ENCODE peak calls at places on chromosomes 3 and 15, in eight cellular contexts. C, N, G, P, T, Q, O and M are unnamed samples.

GRCh38 chr3:142808103-142808917 is 80.6 kb downstream of the PCOLCE2 start:
- DNase-seq in C (peak), N (peak), G (no peak), P (peak), T (peak), Q (no peak), O (no peak), M (peak)

GRCh38 chr15:56428821-56429458 is 36.0 kb downstream of the MNS1 start:
- DNase-seq in C (peak), N (peak), G (peak), P (peak), T (peak), Q (no peak), O (no peak), M (peak)

GRCh38 chr3:111923095-111923771 is 55.6 kb upstream of the ABHD10 start:
- DNase-seq in C (no peak), N (peak), G (no peak), P (peak), T (no peak), Q (no peak), O (no peak), M (no peak)

GRCh38 chr3:29601861-29602585 is 321.2 kb downstream of the RBMS3 start:
- DNase-seq in C (no peak), N (no peak), G (no peak), P (peak), T (peak), Q (no peak), O (no peak), M (no peak)

GRCh38 chr15:88395241-88395640 is 71.9 kb downstream of the MRPL46 start:
- DNase-seq in C (no peak), N (no peak), G (no peak), P (no peak), T (no peak), Q (no peak), O (no peak), M (no peak)

GRCh38 chr3:53613111-53613510 is 118.7 kb downstream of the CACNA1D start:
- DNase-seq in C (no peak), N (no peak), G (no peak), P (no peak), T (no peak), Q (no peak), O (no peak), M (no peak)

GRCh38 chr15:57259511-57260143 is 116.7 kb upstream of the CGNL1 start:
- DNase-seq in C (no peak), N (no peak), G (no peak), P (no peak), T (no peak), Q (no peak), O (peak), M (no peak)

GRCh38 chr15:87755226-87755625 is 501.3 kb downstream of the NTRK3 start:
- DNase-seq in C (no peak), N (no peak), G (no peak), P (peak), T (no peak), Q (no peak), O (no peak), M (no peak)

GRCh38 chr3:179771797-179772196 is 119.0 kb downstream of the USP13 start:
- DNase-seq in C (no peak), N (no peak), G (no peak), P (no peak), T (no peak), Q (no peak), O (no peak), M (no peak)

GRCh38 chr3:50210510-50211367 is 5.7 kb downstream of the SLC38A3 start:
- DNase-seq in C (no peak), N (no peak), G (no peak), P (no peak), T (no peak), Q (no peak), O (peak), M (no peak)

GRCh38 chr3:50211930-50212329 is 6.9 kb downstream of the SLC38A3 start:
- DNase-seq in C (peak), N (peak), G (no peak), P (peak), T (peak), Q (no peak), O (no peak), M (peak)

GRCh38 chr3:50212971-50213370 is 7.9 kb downstream of the SLC38A3 start:
- DNase-seq in C (no peak), N (no peak), G (no peak), P (no peak), T (no peak), Q (no peak), O (no peak), M (no peak)

GRCh38 chr3:50213383-50213782 is 8.3 kb downstream of the SLC38A3 start:
- DNase-seq in C (no peak), N (no peak), G (no peak), P (no peak), T (no peak), Q (no peak), O (no peak), M (no peak)

GRCh38 chr3:50212502-50212901 is 7.4 kb downstream of the SLC38A3 start:
- DNase-seq in C (no peak), N (no peak), G (no peak), P (no peak), T (no peak), Q (no peak), O (no peak), M (no peak)
- TF ChIP-seq CTCF in C (peak), N (no peak), G (peak), P (no peak), T (no peak), Q (no peak), O (no peak), M (no peak)

GRCh38 chr3:39558775-39559306 is 91.4 kb downstream of the MOBP start:
- DNase-seq in C (no peak), N (no peak), G (no peak), P (no peak), T (no peak), Q (no peak), O (no peak), M (no peak)
- TF ChIP-seq CTCF in C (no peak), N (no peak), G (no peak), P (no peak), T (no peak), Q (no peak), O (no peak), M (no peak)

GRCh38 chr3:31896643-31897433 is 84.2 kb downstream of the OSBPL10 start:
- DNase-seq in C (no peak), N (no peak), G (no peak), P (no peak), T (no peak), Q (no peak), O (no peak), M (no peak)
- TF ChIP-seq CTCF in C (no peak), N (no peak), G (no peak), P (no peak), T (no peak), Q (no peak), O (no peak), M (no peak)

DNA sequence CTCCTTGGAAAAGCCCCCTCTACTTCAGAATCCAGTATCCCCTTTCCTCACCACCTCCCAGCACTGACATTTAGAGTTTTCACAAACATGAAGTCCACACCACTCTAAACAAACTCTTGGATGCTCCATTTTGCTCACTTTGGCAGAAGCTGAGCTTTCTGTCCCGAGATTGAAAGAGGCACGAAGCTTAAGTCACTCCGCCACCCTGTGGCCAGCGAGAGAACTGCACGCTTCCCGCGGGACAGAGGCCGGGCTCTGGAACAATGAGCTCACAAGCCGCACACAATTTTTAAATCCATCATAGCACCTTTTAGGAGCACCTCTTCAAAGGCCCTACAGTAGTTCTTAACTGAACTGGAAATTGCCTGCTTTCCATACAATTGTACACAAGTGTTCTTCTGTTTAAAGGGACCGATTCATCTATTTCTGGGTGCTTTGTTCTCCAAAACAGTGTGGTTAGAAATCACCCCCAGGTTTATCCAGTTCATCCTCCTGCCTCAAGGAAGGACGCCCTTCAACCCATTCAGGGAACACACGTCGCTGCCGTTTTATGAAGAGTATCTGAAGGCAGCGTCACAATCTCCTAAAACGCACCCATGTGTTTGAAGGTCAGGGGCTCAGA is 226.1 kb downstream of the VPS13C start:
- DNase-seq in C (peak), N (peak), G (peak), P (peak), T (peak), Q (peak), O (peak), M (peak)
- TF ChIP-seq CTCF in C (peak), N (peak), G (peak), P (peak), T (peak), Q (peak), O (peak), M (peak)

DNA sequence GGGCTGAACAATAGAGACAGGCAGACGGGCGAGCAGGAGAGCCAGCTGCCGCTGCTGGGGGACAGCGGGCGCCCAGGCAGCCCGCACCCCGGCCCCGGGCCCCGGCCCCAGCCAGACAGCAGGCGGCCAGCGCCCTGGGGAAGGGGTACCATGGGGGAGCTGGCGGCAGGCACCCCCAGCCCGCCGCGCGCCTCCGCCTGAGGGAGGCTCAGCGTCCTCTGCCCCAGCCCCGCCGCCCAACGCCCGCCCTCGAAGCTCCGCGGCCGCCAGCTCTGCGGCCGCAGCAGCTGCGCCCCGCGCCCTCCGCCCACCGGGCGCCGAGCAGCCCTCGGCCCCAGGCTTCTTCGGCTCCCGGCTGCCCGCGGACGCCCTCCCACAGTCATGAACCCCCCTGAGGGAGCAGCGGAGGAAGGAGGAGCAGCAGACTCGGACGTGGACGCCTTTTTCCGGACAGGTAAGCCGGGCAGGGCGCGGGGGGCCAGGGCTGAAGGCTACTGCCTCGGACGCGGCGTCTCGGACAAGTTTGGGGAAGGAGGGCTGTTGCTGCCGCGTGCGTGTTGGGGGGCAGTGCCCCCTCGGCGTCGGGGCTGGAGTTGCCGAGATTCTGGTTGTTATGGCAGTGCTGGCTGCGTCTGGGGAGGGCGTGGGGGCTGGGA is 41.6 kb upstream of the ROPN1 start:
- DNase-seq in C (peak), N (no peak), G (no peak), P (no peak), T (no peak), Q (peak), O (no peak), M (no peak)
- TF ChIP-seq CTCF in C (peak), N (no peak), G (no peak), P (no peak), T (no peak), Q (no peak), O (peak), M (no peak)

GRCh38 chr15:101028772-101029438 is 109.7 kb downstream of the LRRK1 start:
- DNase-seq in C (no peak), N (no peak), G (no peak), P (no peak), T (no peak), Q (peak), O (peak), M (no peak)
- TF ChIP-seq CTCF in C (no peak), N (no peak), G (no peak), P (peak), T (no peak), Q (no peak), O (no peak), M (no peak)